ENCODE peak calls at places on chromosome 22, in seven cellular contexts. G is IMR-90, Q is K562, L is HepG2, J is H1, H is GM12878, X is A549. V is an unnamed sample.

GRCh38 chr22:30552719-30553118 is 6.2 kb upstream of the SEC14L6 start:
- DNase-seq in G (no peak), Q (no peak), L (no peak), J (no peak), H (no peak), X (no peak), V (no peak)

GRCh38 chr22:40276877-40277823 is 69.2 kb upstream of the ADSL start:
- DNase-seq in G (peak), Q (no peak), L (no peak), J (no peak), H (no peak), X (no peak), V (no peak)

GRCh38 chr22:29043906-29044575 is 17.6 kb downstream of the C22orf31 start:
- DNase-seq in G (peak), Q (no peak), L (no peak), J (no peak), H (no peak), X (no peak), V (no peak)

GRCh38 chr22:45842141-45842831 is 134.7 kb downstream of the WNT7B start:
- DNase-seq in G (peak), Q (no peak), L (no peak), J (no peak), H (no peak), X (no peak), V (no peak)

GRCh38 chr22:50676661-50677492 is 4.3 kb downstream of the SHANK3 start:
- DNase-seq in G (no peak), Q (no peak), L (no peak), J (no peak), H (no peak), X (no peak), V (no peak)

GRCh38 chr22:35208003-35208402 is 49.3 kb upstream of the HMGXB4 start:
- DNase-seq in G (no peak), Q (no peak), L (no peak), J (no peak), H (no peak), X (no peak), V (no peak)

GRCh38 chr22:26642465-26643367 is 14.7 kb upstream of the MIAT start:
- DNase-seq in G (no peak), Q (peak), L (no peak), J (peak), H (no peak), X (no peak), V (no peak)

GRCh38 chr22:30573594-30574094 is 821 bp downstream of the GAL3ST1 start:
- DNase-seq in G (no peak), Q (no peak), L (no peak), J (no peak), H (no peak), X (no peak), V (no peak)

GRCh38 chr22:47092896-47093311 is 330.5 kb downstream of the TBC1D22A start:
- DNase-seq in G (peak), Q (no peak), L (no peak), J (no peak), H (no peak), X (no peak), V (no peak)

GRCh38 chr22:25777870-25778269 is 35.9 kb downstream of the MYO18B start:
- DNase-seq in G (peak), Q (peak), L (peak), J (no peak), H (peak), X (peak), V (peak)

GRCh38 chr22:28771195-28771791 is 1.2 kb upstream of the CCDC117 start:
- DNase-seq in G (no peak), Q (no peak), L (peak), J (no peak), H (no peak), X (peak), V (no peak)

GRCh38 chr22:37109242-37109917 is at the start of gene TMPRSS6:
- DNase-seq in G (no peak), Q (no peak), L (peak), J (no peak), H (no peak), X (no peak), V (no peak)

GRCh38 chr22:21762712-21763581 is 27.4 kb upstream of the YPEL1 start:
- DNase-seq in G (no peak), Q (no peak), L (no peak), J (no peak), H (no peak), X (no peak), V (no peak)

GRCh38 chr22:36104988-36105387 is 55.6 kb downstream of the APOL3 start:
- DNase-seq in G (peak), Q (no peak), L (no peak), J (no peak), H (no peak), X (no peak), V (no peak)

GRCh38 chr22:20494978-20495860 is at the start of gene KLHL22:
- DNase-seq in G (peak), Q (peak), L (peak), J (peak), H (no peak), X (no peak), V (no peak)
- TF ChIP-seq CEBPB in G (no peak), Q (no peak), L (no peak), J (no peak), H (no peak), X (no peak), V (no peak)

GRCh38 chr22:23856721-23857605 is 712 bp upstream of the SLC2A11 start:
- DNase-seq in G (peak), Q (no peak), L (peak), J (peak), H (no peak), X (no peak), V (no peak)
- TF ChIP-seq CEBPB in G (no peak), Q (no peak), L (no peak), J (no peak), H (no peak), X (no peak), V (no peak)

DNA sequence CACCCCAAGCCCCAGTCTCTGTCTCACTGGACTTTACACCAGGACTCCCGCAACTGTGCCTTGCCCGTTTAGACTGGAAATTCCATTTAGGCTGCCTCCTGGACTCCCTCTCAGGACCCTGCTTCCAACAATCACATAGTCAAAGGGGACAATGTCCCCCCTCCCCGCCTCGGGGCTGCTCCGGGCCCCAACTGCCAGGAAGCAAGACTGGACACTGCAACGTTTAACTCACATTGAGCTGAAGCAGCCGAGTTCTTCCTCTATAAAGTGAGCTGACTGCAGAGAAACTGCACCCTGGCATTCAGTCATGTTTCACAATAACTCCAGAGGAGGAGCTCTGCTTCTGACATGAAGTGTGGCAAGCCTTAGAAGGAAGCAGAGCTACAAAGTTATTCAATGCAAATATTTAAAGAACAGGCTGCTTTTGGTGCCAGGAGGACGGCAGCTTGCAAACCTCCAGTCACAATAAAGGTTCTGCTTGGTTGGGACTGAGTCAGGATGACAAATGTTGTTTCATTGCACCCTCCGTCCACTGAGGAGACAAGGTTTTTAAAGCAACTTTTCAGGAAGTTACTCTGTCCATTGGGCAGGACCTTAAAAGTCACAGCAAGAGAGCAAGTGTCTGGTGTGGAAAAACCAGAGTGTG is 19.9 kb downstream of the PACSIN2 start:
- DNase-seq in G (peak), Q (no peak), L (peak), J (no peak), H (peak), X (peak), V (no peak)
- TF ChIP-seq CEBPB in G (peak), Q (peak), L (peak), J (no peak), H (no peak), X (peak), V (no peak)

GRCh38 chr22:44585559-44586121 is 87.6 kb upstream of the RTL6 start:
- DNase-seq in G (no peak), Q (no peak), L (no peak), J (no peak), H (no peak), X (no peak), V (no peak)

GRCh38 chr22:44588348-44588747 is 90.3 kb upstream of the RTL6 start:
- DNase-seq in G (no peak), Q (no peak), L (no peak), J (no peak), H (no peak), X (no peak), V (no peak)

GRCh38 chr22:44587911-44588310 is 89.9 kb upstream of the RTL6 start:
- DNase-seq in G (no peak), Q (no peak), L (no peak), J (no peak), H (no peak), X (no peak), V (no peak)

GRCh38 chr22:44586337-44586990 is 88.4 kb upstream of the RTL6 start:
- DNase-seq in G (no peak), Q (no peak), L (no peak), J (no peak), H (no peak), X (no peak), V (no peak)

GRCh38 chr22:44587004-44587793 is 89.2 kb upstream of the RTL6 start:
- DNase-seq in G (peak), Q (no peak), L (no peak), J (no peak), H (no peak), X (peak), V (no peak)
- TF ChIP-seq CEBPB in G (no peak), Q (no peak), L (no peak), J (no peak), H (no peak), X (no peak), V (no peak)